ENCODE peak calls at places on chromosomes 13 and 19, in four cellular contexts. A is H1, M is SK-N-SH, R is HCT116. W is an unnamed sample. For H3K9me3, the result is how much of the 10 kb centered on the place peaks cover.

GRCh38 chr19:42285988-42286348 is 16.0 kb upstream of the PRR19 start:
- DNase-seq in M (no peak), R (no peak), A (no peak), W (no peak)

GRCh38 chr19:32373614-32374295 is 28.3 kb downstream of the ZNF507 start:
- DNase-seq in R (peak), M (no peak), A (no peak), W (no peak)

GRCh38 chr13:32117696-32118095 is 86.1 kb downstream of the FRY start:
- DNase-seq in R (no peak), A (no peak), M (no peak), W (no peak)

GRCh38 chr19:3671680-3672574 is 28.3 kb downstream of the PIP5K1C start:
- DNase-seq in A (no peak), R (no peak), M (no peak), W (no peak)

GRCh38 chr19:39518458-39518857 is 3.5 kb downstream of the SELENOV start:
- DNase-seq in R (no peak), A (no peak), M (no peak), W (no peak)

GRCh38 chr19:7942981-7943443 is 454 bp downstream of the TIMM44 start:
- DNase-seq in R (no peak), A (no peak), M (peak), W (no peak)

GRCh38 chr19:41886761-41887710 is 4.1 kb downstream of the ARHGEF1 start:
- DNase-seq in R (no peak), A (no peak), M (no peak), W (no peak)

GRCh38 chr19:1257475-1258160 is 9.2 kb downstream of the MIDN start:
- DNase-seq in A (no peak), R (no peak), M (no peak), W (no peak)

GRCh38 chr13:37306778-37307544 is 201.5 kb upstream of the CSNK1A1L start:
- DNase-seq in R (no peak), A (no peak), M (no peak), W (no peak)

GRCh38 chr13:31755803-31756212 is 16.5 kb downstream of the RXFP2 start:
- DNase-seq in A (no peak), M (no peak), R (no peak), W (no peak)

GRCh38 chr13:25171517-25172302 is at the start of gene AMER2:
- DNase-seq in A (peak), M (peak), R (no peak), W (no peak)

GRCh38 chr19:33080761-33081681 is at the start of gene GPATCH1:
- DNase-seq in A (peak), M (peak), R (peak), W (no peak)

GRCh38 chr19:35313614-35314013 is 15.4 kb upstream of the CD22 start:
- DNase-seq in M (no peak), A (no peak), R (no peak), W (no peak)

GRCh38 chr19:13036366-13036976 is 41.2 kb downstream of the NFIX start:
- DNase-seq in M (no peak), A (no peak), R (peak), W (no peak)

DNA sequence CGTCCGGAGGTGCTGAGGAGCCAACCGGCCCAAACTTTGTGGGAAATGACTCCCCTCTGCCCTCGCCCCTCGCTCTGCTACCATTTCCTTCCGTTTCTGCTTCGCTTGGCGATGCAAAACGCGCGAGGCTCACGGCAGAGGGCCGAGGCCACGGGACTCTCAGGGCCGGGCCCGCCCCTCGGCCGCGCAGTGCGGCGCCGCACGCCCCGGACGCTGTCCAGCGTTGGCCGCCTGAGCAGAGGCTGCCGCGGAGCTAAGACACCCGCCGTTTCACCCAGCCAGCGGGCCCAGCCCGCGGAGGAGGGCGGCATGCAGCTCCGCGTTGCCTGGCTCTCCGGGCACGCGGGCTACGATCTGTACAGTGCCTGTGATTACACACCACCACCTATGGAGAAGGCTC is 2.1 kb upstream of the ZNF578 start:
- DNase-seq in A (no peak), R (no peak), M (no peak), W (no peak)
- H3K9me3 ChIP-seq in A (half or more), R (under half), M (under half), W (under half)

DNA sequence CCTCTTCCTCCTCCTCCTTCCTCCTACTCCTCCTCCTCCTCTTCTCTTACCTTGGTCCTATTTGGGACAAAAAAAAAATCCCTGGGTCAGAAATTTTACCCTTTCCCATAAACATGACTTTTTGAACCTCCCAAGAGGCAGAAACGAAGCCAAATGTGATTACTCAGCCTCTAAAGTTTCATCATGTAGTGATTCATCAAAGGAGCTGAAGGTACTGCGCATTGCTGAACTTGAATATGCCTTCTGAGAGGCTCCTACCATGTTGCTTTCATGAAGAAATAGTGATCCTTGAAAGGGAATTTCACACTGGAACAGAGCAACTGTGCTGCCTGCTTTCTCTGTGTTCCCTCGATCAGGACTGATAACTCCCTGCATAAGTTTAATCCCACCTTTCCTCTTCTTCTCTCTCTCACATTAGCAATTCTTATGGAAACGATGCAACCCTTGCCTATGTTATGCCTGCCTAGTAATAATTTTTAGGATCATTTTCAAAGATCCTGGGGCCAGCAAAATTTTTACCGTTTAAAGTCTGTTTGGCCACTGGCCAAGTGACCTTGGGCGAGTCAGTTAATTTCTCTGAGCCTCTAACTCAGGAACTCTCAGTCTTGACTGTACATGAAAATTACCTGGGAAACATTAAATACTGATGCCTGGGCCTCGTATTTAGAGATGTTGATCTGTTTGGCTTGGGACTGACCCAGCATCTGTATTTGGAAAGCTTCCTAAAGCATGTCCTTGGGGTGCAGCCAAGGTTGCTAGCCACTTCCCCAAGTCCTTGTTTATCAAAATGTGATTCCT is 149.5 kb downstream of the DCT start:
- DNase-seq in M (no peak), A (no peak), R (no peak), W (peak)
- H3K9ac ChIP-seq in M (no peak), A (no peak), R (no peak), W (no peak)

GRCh38 chr13:97109841-97110492 is 112.2 kb upstream of the MBNL2 start:
- DNase-seq in M (peak), A (peak), R (peak), W (peak)
- TF ChIP-seq POLR2AphosphoS5 in M (peak), A (no peak), R (no peak), W (no peak)

DNA sequence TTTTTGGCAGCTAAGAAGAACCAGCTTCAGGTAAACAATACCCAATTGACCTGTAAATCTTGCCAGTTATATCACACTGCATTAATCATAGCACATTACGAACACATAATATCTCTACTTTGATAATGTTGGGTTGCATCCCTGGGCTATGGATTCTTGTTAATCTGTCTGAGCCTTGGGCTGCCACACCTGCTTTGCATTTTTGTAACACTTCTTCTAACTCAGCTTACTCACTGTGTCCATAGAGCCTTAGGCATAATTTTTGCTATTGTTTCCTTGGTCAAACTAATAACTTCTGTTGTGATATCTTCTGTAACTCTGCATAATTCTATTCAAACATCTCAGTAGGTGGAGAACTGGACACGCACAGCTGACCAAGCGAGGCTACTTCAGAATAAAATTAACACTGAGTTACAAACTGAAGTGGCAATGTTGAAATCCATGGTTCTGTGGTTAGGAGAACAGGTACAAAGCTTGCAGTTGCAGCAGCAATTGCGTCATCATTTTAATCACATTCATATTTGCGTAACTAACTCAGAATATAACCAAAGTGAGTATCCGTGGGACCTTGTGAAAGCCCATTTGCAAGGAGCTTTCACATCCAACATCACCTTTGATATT is 6.4 kb downstream of the ZNF350 start:
- DNase-seq in M (no peak), A (no peak), R (no peak), W (no peak)
- H3K9me3 ChIP-seq in M (under half), A (under half), R (under half), W (under half)